ENCODE peak calls at places on chromosome 3, in nine cellular contexts. J, B, H, O, M, I, D, C and L are unnamed samples.

GRCh38 chr3:37707428-37708372 is 154.0 kb upstream of the CTDSPL start:
- DNase-seq in J (no peak), B (no peak), H (no peak), O (no peak), M (no peak), I (no peak), D (no peak), C (no peak), L (no peak)

GRCh38 chr3:170180107-170180951 is 1.2 kb downstream of the PHC3 start:
- DNase-seq in J (peak), B (no peak), H (no peak), O (peak), M (no peak), I (no peak), D (no peak), C (no peak), L (no peak)

GRCh38 chr3:93988283-93988682 is 8.3 kb downstream of the ARL13B start:
- DNase-seq in J (no peak), B (no peak), H (no peak), O (no peak), M (no peak), I (no peak), D (no peak), C (no peak), L (no peak)

GRCh38 chr3:48187579-48188265 is 495 bp downstream of the CDC25A start:
- DNase-seq in J (peak), B (no peak), H (peak), O (peak), M (peak), I (no peak), D (no peak), C (no peak), L (no peak)

GRCh38 chr3:65831733-65832425 is 206.8 kb downstream of the MAGI1 start:
- DNase-seq in J (no peak), B (no peak), H (no peak), O (no peak), M (peak), I (no peak), D (no peak), C (no peak), L (no peak)

GRCh38 chr3:42264399-42265058 is 1.5 kb downstream of the CCK start:
- DNase-seq in J (peak), B (no peak), H (peak), O (peak), M (peak), I (peak), D (no peak), C (no peak), L (no peak)

GRCh38 chr3:169295126-169295525 is 368.4 kb downstream of the MECOM start:
- DNase-seq in J (no peak), B (no peak), H (no peak), O (no peak), M (no peak), I (no peak), D (no peak), C (no peak), L (no peak)

GRCh38 chr3:2657971-2658370 is 452.2 kb downstream of the IL5RA start:
- DNase-seq in J (no peak), B (no peak), H (no peak), O (no peak), M (no peak), I (no peak), D (no peak), C (no peak), L (no peak)

GRCh38 chr3:153142961-153143360 is 19.1 kb upstream of the RAP2B start:
- DNase-seq in J (no peak), B (no peak), H (no peak), O (no peak), M (no peak), I (no peak), D (no peak), C (no peak), L (no peak)

GRCh38 chr3:129650256-129650872 is 43.9 kb upstream of the PLXND1 start:
- DNase-seq in J (peak), B (no peak), H (peak), O (peak), M (peak), I (peak), D (peak), C (no peak), L (peak)

GRCh38 chr3:176766862-176767261 is 430.4 kb downstream of the TBL1XR1 start:
- DNase-seq in J (no peak), B (no peak), H (no peak), O (no peak), M (no peak), I (no peak), D (no peak), C (no peak), L (no peak)

GRCh38 chr3:40873456-40873855 is 325.8 kb upstream of the CTNNB1 start:
- DNase-seq in J (no peak), B (no peak), H (no peak), O (no peak), M (no peak), I (no peak), D (no peak), C (no peak), L (no peak)

GRCh38 chr3:51718547-51719412 is 11.9 kb downstream of the GRM2 start:
- DNase-seq in J (peak), B (peak), H (peak), O (peak), M (peak), I (peak), D (peak), C (peak), L (peak)

GRCh38 chr3:24149032-24149431 is 203.9 kb downstream of the NR1D2 start:
- DNase-seq in J (peak), B (no peak), H (no peak), O (no peak), M (no peak), I (no peak), D (no peak), C (no peak), L (no peak)
- TF ChIP-seq EP300 in J (no peak), B (no peak), H (no peak), O (no peak), M (no peak), I (no peak), D (no peak), C (no peak), L (no peak)

DNA sequence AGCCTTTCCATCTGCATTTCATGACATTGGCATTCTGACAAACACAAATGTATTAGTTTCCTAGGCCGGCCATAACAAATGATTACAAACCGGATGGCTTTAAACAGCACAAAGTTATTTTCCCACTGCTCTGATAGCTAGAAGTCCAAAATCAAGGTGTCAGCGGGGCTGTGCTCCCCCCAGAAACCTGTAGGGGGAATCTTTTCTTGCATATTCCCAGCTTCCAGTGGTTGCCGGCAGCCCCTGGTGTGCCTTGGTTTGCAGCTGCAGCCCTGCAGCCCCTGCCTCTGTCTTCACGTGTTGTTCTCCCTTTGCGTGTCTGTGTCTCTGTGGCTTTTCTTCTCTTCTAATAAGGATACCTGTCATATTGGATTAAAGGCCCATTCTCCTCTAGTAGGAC is 79.0 kb upstream of the CDV3 start:
- DNase-seq in J (peak), B (no peak), H (no peak), O (no peak), M (no peak), I (no peak), D (no peak), C (no peak), L (peak)
- TF ChIP-seq EP300 in J (no peak), B (no peak), H (no peak), O (no peak), M (no peak), I (no peak), D (no peak), C (no peak), L (no peak)

DNA sequence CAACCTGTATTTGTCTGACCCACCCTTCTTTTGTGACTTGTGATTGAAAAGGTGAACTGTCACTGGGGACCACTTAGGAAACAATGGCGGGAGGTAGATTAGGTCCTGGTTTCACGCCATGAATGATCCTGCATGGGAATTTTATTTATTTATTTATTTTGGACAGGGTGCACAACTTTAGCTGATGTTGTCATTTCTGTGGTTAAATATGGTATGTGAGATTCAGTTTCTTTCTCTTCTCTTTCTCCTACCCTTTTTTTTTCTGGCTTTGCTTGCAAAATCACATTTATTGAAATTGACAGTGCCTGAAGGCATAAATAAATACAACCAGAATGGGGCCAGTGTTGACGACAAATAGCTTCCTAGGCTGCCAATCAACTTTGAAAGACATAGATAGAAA is 18.0 kb upstream of the HTR3E start:
- DNase-seq in J (no peak), B (no peak), H (no peak), O (no peak), M (no peak), I (no peak), D (no peak), C (no peak), L (no peak)
- TF ChIP-seq EP300 in J (no peak), B (no peak), H (no peak), O (no peak), M (no peak), I (no peak), D (no peak), C (no peak), L (no peak)

GRCh38 chr3:146161725-146162047 is 702 bp upstream of the PLOD2 start:
- DNase-seq in J (no peak), B (no peak), H (peak), O (peak), M (no peak), I (peak), D (peak), C (no peak), L (no peak)
- TF ChIP-seq EP300 in J (no peak), B (no peak), H (no peak), O (no peak), M (no peak), I (no peak), D (no peak), C (no peak), L (no peak)

GRCh38 chr3:71890356-71890931 is 105.5 kb upstream of the PROK2 start:
- DNase-seq in J (no peak), B (no peak), H (no peak), O (no peak), M (no peak), I (no peak), D (no peak), C (no peak), L (no peak)
- TF ChIP-seq EP300 in J (no peak), B (no peak), H (no peak), O (no peak), M (no peak), I (no peak), D (no peak), C (no peak), L (no peak)

GRCh38 chr3:108918866-108919265 is 34.8 kb downstream of the GUCA1C start:
- DNase-seq in J (no peak), B (no peak), H (no peak), O (no peak), M (no peak), I (no peak), D (no peak), C (no peak), L (no peak)

GRCh38 chr3:108914774-108915641 is 38.7 kb downstream of the GUCA1C start:
- DNase-seq in J (peak), B (peak), H (peak), O (peak), M (peak), I (no peak), D (peak), C (peak), L (no peak)
- TF ChIP-seq EP300 in J (no peak), B (no peak), H (no peak), O (no peak), M (no peak), I (no peak), D (no peak), C (no peak), L (no peak)

GRCh38 chr3:161349529-161350278 is 21.6 kb downstream of the SPTSSB start:
- DNase-seq in J (no peak), B (no peak), H (no peak), O (no peak), M (no peak), I (no peak), D (no peak), C (no peak), L (no peak)
- TF ChIP-seq EP300 in J (no peak), B (no peak), H (no peak), O (no peak), M (no peak), I (no peak), D (no peak), C (no peak), L (no peak)

GRCh38 chr3:193040836-193041672 is 123.4 kb upstream of the MB21D2 start:
- DNase-seq in J (peak), B (no peak), H (no peak), O (no peak), M (peak), I (no peak), D (peak), C (peak), L (peak)
- TF ChIP-seq EP300 in J (no peak), B (no peak), H (no peak), O (no peak), M (no peak), I (no peak), D (no peak), C (no peak), L (no peak)